ENCODE peak calls at places on chromosomes 7 and 10, in five cellular contexts. One of them, this sample, is unnamed. For H3K9me3, the result is how much of the 10 kb centered on the place peaks cover.

GRCh38 chr7:107973861-107974260 is 29.1 kb downstream of the LAMB1 start:
- DNase-seq in CD8-positive, alpha-beta memory T cell: no peak
- DNase-seq in uterus: no peak
- DNase-seq in T-helper 17 cell: no peak
- DNase-seq in H1: no peak
- DNase-seq in this sample: no peak

GRCh38 chr7:31106303-31107105 is 54.4 kb downstream of the ADCYAP1R1 start:
- DNase-seq in uterus: no peak
- DNase-seq in CD8-positive, alpha-beta memory T cell: no peak
- DNase-seq in T-helper 17 cell: no peak
- DNase-seq in H1: peak
- DNase-seq in this sample: peak

GRCh38 chr10:7411671-7412481 is 1.0 kb upstream of the SFMBT2 start:
- DNase-seq in uterus: no peak
- DNase-seq in H1: peak
- DNase-seq in T-helper 17 cell: peak
- DNase-seq in CD8-positive, alpha-beta memory T cell: no peak
- DNase-seq in this sample: no peak

GRCh38 chr10:71132321-71132810 is 80.0 kb upstream of the UNC5B start:
- DNase-seq in T-helper 17 cell: no peak
- DNase-seq in CD8-positive, alpha-beta memory T cell: no peak
- DNase-seq in H1: no peak
- DNase-seq in uterus: no peak
- DNase-seq in this sample: no peak

GRCh38 chr10:85791846-85792532 is 574.6 kb downstream of the GRID1 start:
- DNase-seq in H1: no peak
- DNase-seq in uterus: no peak
- DNase-seq in CD8-positive, alpha-beta memory T cell: no peak
- DNase-seq in T-helper 17 cell: no peak
- DNase-seq in this sample: no peak

GRCh38 chr7:131076032-131076431 is 251.6 kb upstream of the MKLN1 start:
- DNase-seq in CD8-positive, alpha-beta memory T cell: no peak
- DNase-seq in H1: no peak
- DNase-seq in T-helper 17 cell: no peak
- DNase-seq in uterus: no peak
- DNase-seq in this sample: no peak

GRCh38 chr10:90162464-90162863 is 461.1 kb downstream of the KIF20B start:
- DNase-seq in T-helper 17 cell: no peak
- DNase-seq in H1: no peak
- DNase-seq in CD8-positive, alpha-beta memory T cell: no peak
- DNase-seq in uterus: no peak
- DNase-seq in this sample: no peak

GRCh38 chr7:8481752-8482446 is 48.5 kb downstream of the NXPH1 start:
- DNase-seq in H1: no peak
- DNase-seq in T-helper 17 cell: no peak
- DNase-seq in CD8-positive, alpha-beta memory T cell: no peak
- DNase-seq in uterus: no peak
- DNase-seq in this sample: no peak

GRCh38 chr7:136389933-136390332 is 412.8 kb upstream of the MTPN start:
- DNase-seq in T-helper 17 cell: no peak
- DNase-seq in CD8-positive, alpha-beta memory T cell: no peak
- DNase-seq in uterus: no peak
- DNase-seq in H1: no peak
- DNase-seq in this sample: no peak

GRCh38 chr7:93750986-93751385 is 139.6 kb downstream of the TFPI2 start:
- DNase-seq in CD8-positive, alpha-beta memory T cell: no peak
- DNase-seq in T-helper 17 cell: no peak
- DNase-seq in uterus: no peak
- DNase-seq in H1: no peak
- DNase-seq in this sample: no peak

DNA sequence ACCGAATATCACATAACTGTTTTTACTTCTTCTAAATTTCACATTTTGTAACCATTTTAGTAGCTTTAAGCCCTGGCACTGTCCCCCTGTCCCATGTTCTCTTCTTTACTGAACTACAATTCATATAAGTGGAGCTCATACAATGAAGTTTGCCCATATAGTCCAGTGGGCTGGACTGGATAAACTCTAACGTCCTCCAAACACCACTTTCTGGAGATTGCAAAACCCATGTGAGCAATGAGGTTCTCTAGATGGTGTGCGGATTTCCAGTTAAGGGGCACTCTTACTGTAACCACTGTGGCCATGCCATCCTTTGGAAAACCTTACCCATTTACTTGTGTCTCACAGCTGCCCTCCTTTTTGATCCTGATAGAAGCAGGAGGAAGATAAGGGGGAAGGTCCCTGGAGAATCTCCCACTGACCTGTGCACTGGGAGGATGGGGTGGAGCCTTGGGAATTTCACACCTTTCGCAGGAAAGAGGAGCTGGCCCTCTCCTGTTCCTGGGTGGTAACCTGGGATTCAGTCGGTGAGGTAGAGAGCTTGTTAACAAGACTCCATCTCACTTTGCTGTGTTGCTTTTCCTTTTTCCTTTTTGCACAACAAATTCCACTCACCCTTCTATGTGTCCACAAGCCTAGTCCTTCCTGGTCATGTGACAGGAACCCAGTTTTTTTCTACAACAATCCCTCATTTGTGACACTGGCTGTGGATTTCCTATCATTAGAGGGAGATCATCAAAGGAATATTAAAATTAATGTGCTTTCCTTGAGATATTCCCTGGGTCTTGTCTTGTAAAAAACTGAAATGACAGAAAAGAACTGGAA is 120.7 kb downstream of the ARID5B start:
- DNase-seq in T-helper 17 cell: no peak
- DNase-seq in CD8-positive, alpha-beta memory T cell: no peak
- DNase-seq in H1: no peak
- DNase-seq in uterus: no peak
- DNase-seq in this sample: no peak
- H3K9me3 ChIP-seq in T-helper 17 cell: under half
- H3K9me3 ChIP-seq in CD8-positive, alpha-beta memory T cell: under half
- H3K9me3 ChIP-seq in H1: under half
- H3K9me3 ChIP-seq in uterus: under half
- H3K9me3 ChIP-seq in this sample: under half

GRCh38 chr7:157829491-157829890 is 492.7 kb downstream of the DNAJB6 start:
- DNase-seq in CD8-positive, alpha-beta memory T cell: no peak
- DNase-seq in T-helper 17 cell: no peak
- DNase-seq in H1: no peak
- DNase-seq in uterus: no peak
- DNase-seq in this sample: no peak
- H3K9me3 ChIP-seq in CD8-positive, alpha-beta memory T cell: under half
- H3K9me3 ChIP-seq in T-helper 17 cell: under half
- H3K9me3 ChIP-seq in H1: under half
- H3K9me3 ChIP-seq in uterus: under half
- H3K9me3 ChIP-seq in this sample: under half

DNA sequence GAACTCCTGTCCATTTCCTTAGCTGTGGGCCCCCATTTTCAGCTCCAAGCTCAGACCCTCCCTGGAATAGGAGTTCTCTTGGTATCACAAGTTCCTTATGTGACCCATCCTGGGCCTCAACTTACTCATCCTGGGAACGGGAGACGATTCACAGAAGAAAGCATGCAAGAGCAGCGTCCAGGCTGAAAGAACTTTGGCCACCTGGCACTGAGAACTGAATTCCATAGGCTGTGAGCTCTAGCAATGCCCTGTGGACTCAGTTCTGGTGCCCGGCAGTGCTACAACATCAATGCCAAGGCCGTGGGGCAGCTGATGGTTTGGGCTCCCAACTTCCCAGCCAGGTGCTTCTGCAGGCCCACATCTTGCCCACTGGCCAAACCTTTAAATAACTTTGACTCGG is 3.9 kb upstream of the CUEDC2 start:
- DNase-seq in H1: no peak
- DNase-seq in CD8-positive, alpha-beta memory T cell: no peak
- DNase-seq in uterus: no peak
- DNase-seq in T-helper 17 cell: no peak
- DNase-seq in this sample: no peak
- H3K9me3 ChIP-seq in H1: under half
- H3K9me3 ChIP-seq in CD8-positive, alpha-beta memory T cell: under half
- H3K9me3 ChIP-seq in uterus: under half
- H3K9me3 ChIP-seq in T-helper 17 cell: under half
- H3K9me3 ChIP-seq in this sample: under half

GRCh38 chr7:63009771-63010170 is 988.9 kb upstream of the ZNF722 start:
- DNase-seq in uterus: no peak
- DNase-seq in H1: no peak
- DNase-seq in T-helper 17 cell: no peak
- DNase-seq in CD8-positive, alpha-beta memory T cell: no peak
- DNase-seq in this sample: no peak
- H3K9me3 ChIP-seq in uterus: under half
- H3K9me3 ChIP-seq in H1: half or more
- H3K9me3 ChIP-seq in T-helper 17 cell: under half
- H3K9me3 ChIP-seq in CD8-positive, alpha-beta memory T cell: under half
- H3K9me3 ChIP-seq in this sample: under half